ENCODE peak calls at places on chromosomes 12 and 14, in eight cellular contexts. I is colonic mucosa, W is heart right ventricle, K is IMR-90, M is lung, L is K562, H is gastrocnemius medialis, Z is uterus. F is an unnamed sample. For H3K9me3, the result is how much of the 10 kb centered on the place peaks cover.

GRCh38 chr12:58285551-58285950 is 344.2 kb downstream of the ATP23 start:
- DNase-seq in I (no peak), W (no peak), K (no peak), M (no peak), L (no peak), H (no peak), Z (no peak), F (no peak)

GRCh38 chr14:68279437-68279720 is 459.8 kb downstream of the RAD51B start:
- DNase-seq in I (no peak), W (no peak), K (no peak), M (no peak), L (no peak), H (no peak), Z (no peak), F (no peak)

GRCh38 chr12:62006076-62006732 is 254.0 kb upstream of the USP15 start:
- DNase-seq in I (no peak), W (no peak), K (peak), M (no peak), L (peak), H (no peak), Z (no peak), F (peak)

GRCh38 chr14:64947710-64948611 is 5.4 kb upstream of the GPX2 start:
- DNase-seq in I (no peak), W (peak), K (no peak), M (no peak), L (no peak), H (no peak), Z (no peak), F (no peak)

GRCh38 chr12:56186957-56187356 is 2.3 kb downstream of the SMARCC2 start:
- DNase-seq in I (no peak), W (no peak), K (no peak), M (no peak), L (no peak), H (no peak), Z (no peak), F (no peak)

GRCh38 chr14:93912785-93913184 is 14.4 kb upstream of the FAM181A start:
- DNase-seq in I (no peak), W (no peak), K (no peak), M (no peak), L (no peak), H (no peak), Z (no peak), F (no peak)

GRCh38 chr14:57199911-57200310 is 68.8 kb downstream of the EXOC5 start:
- DNase-seq in I (no peak), W (no peak), K (peak), M (no peak), L (no peak), H (no peak), Z (no peak), F (no peak)

GRCh38 chr14:68626386-68626785 is 166.5 kb downstream of the ZFP36L1 start:
- DNase-seq in I (peak), W (peak), K (no peak), M (no peak), L (no peak), H (peak), Z (no peak), F (no peak)

GRCh38 chr14:89576960-89577359 is 159.9 kb upstream of the FOXN3 start:
- DNase-seq in I (no peak), W (no peak), K (peak), M (no peak), L (no peak), H (no peak), Z (no peak), F (no peak)

GRCh38 chr12:73529954-73530353 is 1007.7 kb upstream of the ATXN7L3B start:
- DNase-seq in I (no peak), W (no peak), K (no peak), M (no peak), L (no peak), H (no peak), Z (no peak), F (no peak)

GRCh38 chr12:100141666-100141997 is 1.0 kb downstream of the BLTP3B start:
- DNase-seq in I (peak), W (peak), K (peak), M (no peak), L (no peak), H (peak), Z (peak), F (no peak)

GRCh38 chr12:64826234-64826633 is 1.8 kb downstream of the TBC1D30 start:
- DNase-seq in I (peak), W (peak), K (peak), M (peak), L (peak), H (no peak), Z (peak), F (no peak)

GRCh38 chr12:123580772-123581171 is 3.6 kb upstream of the TMED2 start:
- DNase-seq in I (no peak), W (no peak), K (peak), M (no peak), L (no peak), H (no peak), Z (no peak), F (no peak)

GRCh38 chr14:70186826-70187483 is 1.8 kb downstream of the SLC8A3 start:
- DNase-seq in I (peak), W (no peak), K (no peak), M (no peak), L (no peak), H (peak), Z (no peak), F (no peak)

GRCh38 chr14:77955816-77956796 is 156.2 kb downstream of the ADCK1 start:
- DNase-seq in I (no peak), W (no peak), K (no peak), M (no peak), L (no peak), H (no peak), Z (no peak), F (no peak)

GRCh38 chr12:113955109-113955970 is 10.8 kb downstream of the RBM19 start:
- DNase-seq in I (peak), W (no peak), K (peak), M (no peak), L (no peak), H (no peak), Z (no peak), F (peak)

GRCh38 chr14:39548358-39548757 is 116.1 kb upstream of the FBXO33 start:
- DNase-seq in I (no peak), W (no peak), K (no peak), M (no peak), L (no peak), H (no peak), Z (no peak), F (no peak)

GRCh38 chr14:22900088-22900799 is 17.2 kb downstream of the REM2 start:
- DNase-seq in I (peak), W (peak), K (peak), M (no peak), L (peak), H (no peak), Z (no peak), F (peak)

GRCh38 chr14:89921896-89922548 is 32.5 kb downstream of the EFCAB11 start:
- DNase-seq in I (no peak), W (no peak), K (peak), M (no peak), L (no peak), H (no peak), Z (no peak), F (no peak)

GRCh38 chr12:14322403-14322802 is 43.1 kb upstream of the ATF7IP start:
- DNase-seq in I (no peak), W (no peak), K (peak), M (no peak), L (no peak), H (no peak), Z (no peak), F (no peak)

GRCh38 chr12:47415054-47415453 is 290.8 kb downstream of the RPAP3 start:
- DNase-seq in I (no peak), W (no peak), K (peak), M (no peak), L (no peak), H (no peak), Z (no peak), F (no peak)

GRCh38 chr14:35531960-35532747 is 1.8 kb upstream of the INSM2 start:
- DNase-seq in I (no peak), W (no peak), K (no peak), M (no peak), L (no peak), H (no peak), Z (no peak), F (no peak)

GRCh38 chr14:24436355-24437019 is 6.1 kb downstream of the SDR39U1 start:
- DNase-seq in I (no peak), W (peak), K (peak), M (no peak), L (peak), H (no peak), Z (no peak), F (peak)

GRCh38 chr12:124491856-124492420 is 75.5 kb downstream of the NCOR2 start:
- DNase-seq in I (no peak), W (no peak), K (no peak), M (no peak), L (no peak), H (no peak), Z (no peak), F (no peak)

GRCh38 chr12:46224401-46224800 is 44.4 kb downstream of the SLC38A1 start:
- DNase-seq in I (peak), W (peak), K (peak), M (peak), L (no peak), H (peak), Z (peak), F (no peak)

GRCh38 chr12:100326208-100326607 is 30.7 kb upstream of the SLC17A8 start:
- DNase-seq in I (no peak), W (no peak), K (peak), M (no peak), L (no peak), H (no peak), Z (no peak), F (no peak)

GRCh38 chr12:47155457-47156166 is 75.9 kb upstream of the AMIGO2 start:
- DNase-seq in I (no peak), W (no peak), K (peak), M (no peak), L (peak), H (no peak), Z (no peak), F (no peak)

GRCh38 chr14:56195219-56195618 is 77.0 kb downstream of the PELI2 start:
- DNase-seq in I (no peak), W (no peak), K (no peak), M (no peak), L (no peak), H (no peak), Z (no peak), F (no peak)

GRCh38 chr14:78324353-78324752 is 154.2 kb downstream of the NRXN3 start:
- DNase-seq in I (no peak), W (no peak), K (no peak), M (no peak), L (no peak), H (no peak), Z (no peak), F (no peak)

DNA sequence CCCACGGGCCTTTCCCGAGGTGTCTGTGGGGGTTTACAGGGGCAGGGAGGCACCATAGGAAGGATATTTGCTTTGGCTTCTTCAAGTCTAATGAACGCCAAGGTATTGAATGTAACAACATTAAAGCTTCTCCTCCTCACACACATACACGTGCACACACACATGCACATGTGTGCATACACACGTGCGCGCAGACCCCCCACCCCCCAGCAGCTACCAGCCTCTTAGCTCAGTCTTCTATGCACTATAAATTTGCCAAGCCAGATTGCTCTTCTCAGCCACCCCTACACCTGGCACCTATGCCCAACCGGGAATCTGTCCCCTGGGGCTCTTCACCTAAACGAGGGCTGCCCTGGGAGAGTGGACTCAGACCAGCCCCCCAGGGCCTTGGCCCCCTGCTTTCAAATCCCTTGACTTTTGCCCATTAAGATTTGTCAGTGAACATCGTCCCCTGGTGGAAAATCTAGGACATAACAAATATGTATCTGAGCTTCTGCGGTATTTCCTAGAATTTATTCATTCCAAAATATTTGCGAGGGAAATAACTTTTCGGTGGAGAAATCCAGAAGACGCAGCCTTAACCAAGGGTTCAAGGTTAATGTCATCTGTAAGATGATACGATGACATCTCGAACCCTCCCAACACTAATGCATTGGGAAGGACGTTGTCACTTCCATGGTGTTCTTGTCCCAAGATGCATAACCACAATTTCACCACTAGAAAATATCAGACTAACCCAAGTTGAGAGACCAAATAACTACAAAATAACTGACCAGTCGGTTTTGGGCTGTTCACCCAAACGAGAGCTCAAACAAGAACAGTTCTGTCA is 330.4 kb downstream of the MED13L start:
- DNase-seq in I (no peak), W (no peak), K (peak), M (no peak), L (peak), H (no peak), Z (no peak), F (no peak)
- TF ChIP-seq CTCF in I (no peak), W (peak), K (peak), M (no peak), L (peak), H (no peak), Z (no peak), F (peak)

GRCh38 chr14:37622231-37622923 is 26.9 kb downstream of the TTC6 start:
- DNase-seq in I (no peak), W (no peak), K (no peak), M (no peak), L (no peak), H (no peak), Z (no peak), F (no peak)
- H3K4me3 ChIP-seq in I (no peak), W (peak), K (peak), M (no peak), L (no peak), H (peak), Z (no peak), F (no peak)

GRCh38 chr12:132921685-132922084 is 34.3 kb upstream of the CHFR start:
- DNase-seq in I (no peak), W (no peak), K (no peak), M (no peak), L (peak), H (no peak), Z (no peak), F (peak)

GRCh38 chr12:132924356-132924755 is 31.8 kb downstream of the ZNF605 start:
- DNase-seq in I (no peak), W (no peak), K (no peak), M (no peak), L (no peak), H (no peak), Z (no peak), F (no peak)

GRCh38 chr12:132925597-132926416 is 30.3 kb downstream of the ZNF605 start:
- DNase-seq in I (no peak), W (no peak), K (no peak), M (no peak), L (no peak), H (no peak), Z (no peak), F (no peak)

GRCh38 chr12:132923356-132923909 is 32.7 kb downstream of the ZNF605 start:
- DNase-seq in I (no peak), W (no peak), K (no peak), M (no peak), L (no peak), H (no peak), Z (no peak), F (no peak)

GRCh38 chr12:132922676-132923075 is 33.4 kb downstream of the ZNF605 start:
- DNase-seq in I (no peak), W (no peak), K (no peak), M (no peak), L (no peak), H (no peak), Z (no peak), F (no peak)
- H3K9me3 ChIP-seq in I (under half), W (half or more), K (half or more), M (under half), L (under half), H (under half), Z (half or more), F (under half)

DNA sequence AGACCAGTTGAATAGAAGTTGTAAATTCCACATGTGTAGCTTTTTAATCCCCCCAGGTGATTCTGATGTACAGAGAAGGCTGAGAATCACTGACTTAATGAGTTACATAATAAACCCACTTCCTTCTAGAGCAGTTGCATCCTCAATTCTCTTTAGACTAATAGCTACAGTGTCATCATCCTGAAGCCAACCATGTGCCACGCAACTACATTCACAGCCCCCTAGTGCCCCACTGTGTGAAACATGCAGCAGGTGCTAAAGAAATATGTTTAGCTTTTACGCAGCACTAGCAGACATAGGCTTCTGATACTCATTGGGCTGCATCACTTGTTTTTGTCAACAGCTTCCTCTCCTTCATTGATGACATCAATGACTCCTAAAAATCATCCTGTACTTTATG is 1168.3 kb downstream of the BCL11B start:
- DNase-seq in I (no peak), W (no peak), K (no peak), M (no peak), L (no peak), H (no peak), Z (no peak), F (no peak)
- TF ChIP-seq CTCF in I (no peak), W (no peak), K (no peak), M (no peak), L (no peak), H (no peak), Z (no peak), F (no peak)

DNA sequence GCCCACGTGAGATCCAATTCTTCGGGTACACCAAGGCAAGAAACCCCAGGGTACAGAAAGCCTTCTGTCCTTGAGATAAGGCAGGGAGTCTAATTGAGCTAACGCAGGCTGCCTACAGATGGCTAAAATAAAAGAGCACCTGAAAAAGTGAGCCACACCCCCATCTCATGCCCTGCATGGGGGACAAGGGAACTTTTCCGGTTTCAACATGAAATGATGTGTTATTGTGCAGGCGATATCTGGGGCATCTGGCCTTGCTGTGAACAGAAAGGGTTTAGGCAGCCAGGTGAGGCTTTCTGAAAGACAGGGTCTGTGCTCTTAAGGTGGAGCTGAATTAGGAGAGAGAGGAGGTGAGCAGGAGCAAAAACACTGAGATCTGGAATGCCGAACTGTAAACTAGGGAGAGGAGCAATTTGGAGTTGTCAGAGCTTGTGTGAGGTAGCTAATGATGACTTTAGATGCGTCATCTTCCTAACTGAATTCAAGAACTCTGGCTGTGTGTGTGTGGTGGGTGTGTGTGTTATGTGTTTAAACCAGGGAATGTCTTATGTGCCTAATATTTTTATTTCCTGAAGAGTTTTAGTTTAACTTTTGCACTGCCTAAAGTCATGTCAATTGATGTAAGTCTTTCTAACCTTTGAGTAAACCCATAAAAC is 20.1 kb upstream of the LDHB start:
- DNase-seq in I (no peak), W (no peak), K (peak), M (no peak), L (no peak), H (no peak), Z (no peak), F (no peak)
- H3K4me3 ChIP-seq in I (no peak), W (no peak), K (no peak), M (no peak), L (no peak), H (no peak), Z (no peak), F (no peak)

DNA sequence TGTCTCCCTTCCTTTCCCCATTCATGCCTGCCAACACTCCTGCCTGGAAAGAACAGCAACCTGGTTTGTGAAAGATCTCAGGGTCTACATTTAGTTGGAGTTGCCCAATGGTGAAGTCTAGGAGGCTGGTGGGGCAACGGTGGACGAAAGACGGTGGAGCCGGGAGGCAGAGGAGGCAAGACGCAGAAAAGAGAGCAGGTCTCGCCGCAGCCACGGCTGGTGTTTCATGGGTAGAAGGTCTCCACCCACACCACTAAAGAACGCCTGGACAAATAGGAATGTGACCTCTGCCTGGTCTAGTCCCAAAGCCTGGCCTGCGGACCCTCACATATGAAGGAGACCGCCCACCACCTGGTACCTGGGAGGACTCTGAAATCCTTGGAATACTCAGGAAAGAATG is 185.6 kb downstream of the ALG10 start:
- DNase-seq in I (no peak), W (no peak), K (no peak), M (peak), L (no peak), H (no peak), Z (no peak), F (no peak)
- H3K9me3 ChIP-seq in I (under half), W (under half), K (half or more), M (under half), L (under half), H (under half), Z (under half), F (under half)

GRCh38 chr12:3295225-3295624 is 195.8 kb upstream of the PRMT8 start:
- DNase-seq in I (no peak), W (no peak), K (no peak), M (no peak), L (no peak), H (no peak), Z (no peak), F (no peak)
- TF ChIP-seq CTCF in I (no peak), W (no peak), K (no peak), M (no peak), L (no peak), H (no peak), Z (no peak), F (no peak)

DNA sequence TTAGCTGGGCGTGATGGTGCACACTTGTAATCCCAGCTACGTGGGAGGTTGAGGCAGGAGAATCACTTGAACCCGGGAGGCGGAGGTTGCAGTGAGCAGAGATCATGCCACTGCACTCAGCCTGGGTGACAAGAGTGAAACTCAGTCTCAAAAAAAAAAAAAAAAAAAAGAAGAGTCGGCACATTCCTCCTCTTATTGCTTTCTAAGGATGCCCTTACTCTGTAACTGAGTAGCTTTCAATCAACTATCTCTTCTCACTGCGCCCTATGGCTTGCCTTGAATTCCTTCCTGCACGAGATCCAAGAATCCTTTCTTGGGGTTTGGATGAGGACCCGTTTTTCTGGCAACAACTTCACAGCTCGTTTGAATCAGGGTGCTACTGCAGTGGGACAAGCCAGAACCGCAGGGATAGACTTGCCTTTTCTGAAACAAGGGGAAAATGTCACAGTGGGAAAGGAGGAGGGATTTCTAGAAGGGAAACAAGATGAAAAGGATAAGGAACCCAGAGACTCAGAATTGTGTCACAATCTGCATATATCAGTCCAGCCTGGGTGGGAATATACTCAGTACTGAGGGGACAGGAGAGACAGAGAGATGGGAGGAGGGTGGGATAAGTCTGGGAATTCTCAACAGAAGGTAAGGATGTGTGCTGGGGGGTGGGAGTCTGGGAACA is 16.1 kb upstream of the RND1 start:
- DNase-seq in I (no peak), W (no peak), K (no peak), M (no peak), L (no peak), H (no peak), Z (no peak), F (no peak)
- H3K4me3 ChIP-seq in I (no peak), W (peak), K (no peak), M (no peak), L (no peak), H (no peak), Z (no peak), F (no peak)